ENCODE peak calls at places on chromosomes 6 and 20, in seven cellular contexts. W is astrocyte, I is hepatocyte, Z is H9, C is Karpas-422, S is HCT116, N is IMR-90. Q is an unnamed sample. For H3K4me1, the result is how much of the 10 kb centered on the place peaks cover.

GRCh38 chr6:36949636-36950035 is 4.9 kb upstream of the PI16 start:
- DNase-seq in W (peak), I (no peak), Z (no peak), C (no peak), S (no peak), N (peak), Q (peak)

GRCh38 chr6:36888654-36889481 is 3.1 kb downstream of the C6orf89 start:
- DNase-seq in W (no peak), I (no peak), Z (no peak), C (no peak), S (no peak), N (no peak), Q (no peak)

GRCh38 chr6:56642366-56643261 is at the start of gene DST:
- DNase-seq in W (peak), I (peak), Z (no peak), C (no peak), S (no peak), N (peak), Q (peak)

GRCh38 chr6:93721386-93722048 is 302.2 kb upstream of the EPHA7 start:
- DNase-seq in W (peak), I (peak), Z (peak), C (no peak), S (no peak), N (no peak), Q (peak)

GRCh38 chr6:148479498-148479897 is 136.9 kb downstream of the SASH1 start:
- DNase-seq in W (no peak), I (no peak), Z (no peak), C (no peak), S (no peak), N (no peak), Q (no peak)

GRCh38 chr6:105601541-105602174 is 198.8 kb upstream of the PREP start:
- DNase-seq in W (peak), I (peak), Z (no peak), C (no peak), S (no peak), N (peak), Q (peak)

GRCh38 chr20:22106308-22106938 is 401.0 kb downstream of the PAX1 start:
- DNase-seq in W (no peak), I (peak), Z (no peak), C (peak), S (no peak), N (no peak), Q (peak)

GRCh38 chr6:118387921-118388701 is 160.0 kb upstream of the PLN start:
- DNase-seq in W (peak), I (no peak), Z (no peak), C (no peak), S (peak), N (peak), Q (peak)

GRCh38 chr6:141077355-141078333 is 1055.1 kb upstream of the GJE1 start:
- DNase-seq in W (no peak), I (peak), Z (peak), C (peak), S (peak), N (no peak), Q (peak)

GRCh38 chr6:134000443-134000842 is 47.4 kb downstream of the TBPL1 start:
- DNase-seq in W (no peak), I (no peak), Z (no peak), C (no peak), S (no peak), N (no peak), Q (no peak)

GRCh38 chr6:104789770-104790190 is 69.9 kb downstream of the HACE1 start:
- DNase-seq in W (peak), I (peak), Z (no peak), C (peak), S (peak), N (peak), Q (peak)

GRCh38 chr6:116528800-116529199 is 16.7 kb downstream of the TRAPPC3L start:
- DNase-seq in W (peak), I (no peak), Z (no peak), C (no peak), S (no peak), N (peak), Q (peak)
- H2AFZ ChIP-seq in W (no peak), I (no peak), Z (no peak), C (no peak), S (peak), N (no peak), Q (peak)

GRCh38 chr6:44067760-44068139 is 59.5 kb downstream of the MRPL14 start:
- DNase-seq in W (no peak), I (no peak), Z (no peak), C (no peak), S (no peak), N (peak), Q (no peak)
- H3K4me1 ChIP-seq in W (under half), I (under half), Z (under half), C (under half), S (under half), N (under half), Q (under half)

GRCh38 chr20:33828912-33829560 is 17.9 kb downstream of the CHMP4B start:
- DNase-seq in W (no peak), I (peak), Z (no peak), C (no peak), S (no peak), N (peak), Q (no peak)
- H3K27ac ChIP-seq in W (no peak), I (peak), Z (no peak), C (peak), S (no peak), N (peak), Q (no peak)

GRCh38 chr6:147040041-147040440 is 164.2 kb upstream of the STXBP5 start:
- DNase-seq in W (no peak), I (no peak), Z (no peak), C (no peak), S (no peak), N (peak), Q (peak)
- H2AFZ ChIP-seq in W (no peak), I (no peak), Z (no peak), C (no peak), S (no peak), N (no peak), Q (peak)

GRCh38 chr20:48942730-48943129 is 21.2 kb downstream of the ARFGEF2 start:
- DNase-seq in W (no peak), I (no peak), Z (no peak), C (no peak), S (no peak), N (no peak), Q (no peak)
- H3K4me1 ChIP-seq in W (under half), I (under half), Z (under half), C (under half), S (under half), N (under half), Q (under half)

DNA sequence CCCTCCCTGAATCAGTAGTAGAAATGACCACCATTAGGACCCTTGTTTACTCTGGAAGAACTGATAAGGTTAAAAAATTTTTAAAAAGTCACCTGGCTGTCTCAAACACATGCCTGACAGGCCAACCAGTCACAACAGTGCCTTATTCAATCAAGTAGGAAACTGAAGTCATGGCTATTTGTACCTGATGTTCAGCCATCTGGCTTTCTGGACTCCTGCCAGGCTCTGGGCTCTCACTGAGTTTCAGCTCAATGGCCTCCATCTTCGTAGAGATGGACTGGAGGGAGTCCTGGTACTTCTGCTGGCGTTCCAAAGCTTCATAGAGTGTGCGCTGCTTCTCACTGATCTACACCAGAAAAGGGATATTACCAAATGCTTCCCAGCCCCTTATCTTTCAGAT is 343.8 kb downstream of the SYNE1 start:
- DNase-seq in W (no peak), I (no peak), Z (no peak), C (no peak), S (no peak), N (no peak), Q (no peak)
- H3K27ac ChIP-seq in W (no peak), I (no peak), Z (no peak), C (peak), S (no peak), N (no peak), Q (no peak)

GRCh38 chr6:149963212-149963461 is 606 bp upstream of the ULBP1 start:
- DNase-seq in W (peak), I (no peak), Z (peak), C (peak), S (peak), N (peak), Q (peak)

GRCh38 chr6:149964243-149965190 is 774 bp downstream of the ULBP1 start:
- DNase-seq in W (peak), I (no peak), Z (peak), C (peak), S (no peak), N (peak), Q (peak)

GRCh38 chr6:149962461-149963211 is 1.1 kb upstream of the ULBP1 start:
- DNase-seq in W (no peak), I (no peak), Z (no peak), C (peak), S (no peak), N (no peak), Q (no peak)

GRCh38 chr6:149965191-149966020 is 1.7 kb downstream of the ULBP1 start:
- DNase-seq in W (no peak), I (peak), Z (no peak), C (no peak), S (no peak), N (no peak), Q (no peak)

GRCh38 chr6:149963462-149964242 is at the start of gene ULBP1:
- DNase-seq in W (peak), I (peak), Z (peak), C (peak), S (peak), N (peak), Q (peak)
- H2AFZ ChIP-seq in W (peak), I (peak), Z (no peak), C (peak), S (peak), N (peak), Q (peak)

Q was measured in GM23248.